ENCODE peak calls at places on chromosomes 11 and 22, in five cellular contexts. B is CD4-positive, CD25-positive, alpha-beta regulatory T cell; D is tibial artery; Q is esophagus squamous epithelium; S is AG04450. J is an unnamed sample. For H3K27me3, the result is how much of the 10 kb centered on the place peaks cover.

GRCh38 chr22:39478461-39478860 is 21.6 kb downstream of the MGAT3 start:
- DNase-seq in Q (no peak), D (no peak), B (no peak), S (no peak), J (no peak)

GRCh38 chr11:83971063-83971462 is 684.9 kb upstream of the CCDC90B start:
- DNase-seq in D (no peak), Q (no peak), B (no peak), S (no peak), J (no peak)

GRCh38 chr22:24563246-24563645 is 7.4 kb downstream of the SNRPD3 start:
- DNase-seq in D (no peak), Q (no peak), S (no peak), B (no peak), J (no peak)

GRCh38 chr22:49869855-49870712 is 16.4 kb downstream of the ZBED4 start:
- DNase-seq in B (peak), S (no peak), D (no peak), Q (no peak), J (no peak)

GRCh38 chr11:83543918-83544491 is 257.8 kb upstream of the CCDC90B start:
- DNase-seq in Q (no peak), D (no peak), S (no peak), B (no peak), J (no peak)

GRCh38 chr11:57903441-57904123 is 120.1 kb upstream of the OR9Q1 start:
- DNase-seq in S (no peak), B (peak), D (no peak), Q (no peak), J (peak)

GRCh38 chr22:36395922-36396321 is 8.2 kb upstream of the MYH9 start:
- DNase-seq in D (no peak), S (no peak), Q (no peak), B (no peak), J (no peak)

GRCh38 chr11:2645779-2646118 is 54.0 kb downstream of the KCNQ1OT1 start:
- DNase-seq in Q (no peak), S (no peak), D (no peak), B (no peak), J (no peak)

GRCh38 chr22:38549106-38549884 is 20.7 kb downstream of the DMC1 start:
- DNase-seq in B (no peak), S (no peak), D (no peak), Q (no peak), J (no peak)

GRCh38 chr11:125170001-125170405 is 5.5 kb downstream of the PKNOX2 start:
- DNase-seq in S (no peak), Q (no peak), B (no peak), D (no peak), J (no peak)

GRCh38 chr11:114359342-114359741 is 41.0 kb downstream of the C11orf71 start:
- DNase-seq in Q (no peak), D (no peak), S (no peak), B (no peak), J (no peak)

GRCh38 chr11:116500002-116500832 is 272.6 kb downstream of the BUD13 start:
- DNase-seq in D (peak), Q (no peak), B (no peak), S (no peak), J (no peak)

GRCh38 chr22:36215976-36216375 is 14.4 kb upstream of the APOL4 start:
- DNase-seq in Q (no peak), B (no peak), S (no peak), D (no peak), J (no peak)

GRCh38 chr11:371716-372590 is 2.7 kb downstream of the B4GALNT4 start:
- DNase-seq in D (no peak), Q (no peak), B (no peak), S (no peak), J (no peak)

GRCh38 chr22:19892249-19892879 is 37.7 kb upstream of the GNB1L start:
- DNase-seq in S (no peak), B (peak), D (no peak), Q (no peak), J (no peak)

GRCh38 chr11:9876331-9876730 is 212.5 kb downstream of the SWAP70 start:
- DNase-seq in S (no peak), B (no peak), Q (no peak), D (no peak), J (no peak)

GRCh38 chr11:114040706-114041211 is 18.8 kb upstream of the ZBTB16 start:
- DNase-seq in Q (no peak), S (no peak), D (no peak), B (no peak), J (peak)

GRCh38 chr11:85809881-85810280 is 1.1 kb downstream of the SYTL2 start:
- DNase-seq in D (peak), B (no peak), Q (no peak), S (no peak), J (peak)

GRCh38 chr22:17570851-17571631 is 7.7 kb downstream of the SLC25A18 start:
- DNase-seq in Q (no peak), B (no peak), D (peak), S (no peak), J (peak)

GRCh38 chr11:72703281-72704008 is 29.2 kb upstream of the PDE2A start:
- DNase-seq in Q (no peak), B (no peak), S (no peak), D (peak), J (peak)

GRCh38 chr11:63920870-63921417 is 4.0 kb upstream of the RCOR2 start:
- DNase-seq in B (no peak), S (no peak), D (no peak), Q (no peak), J (peak)
- H3K4me3 ChIP-seq in B (no peak), S (no peak), D (no peak), Q (no peak), J (no peak)

GRCh38 chr11:112297248-112297866 is 36.7 kb upstream of the PLET1 start:
- DNase-seq in B (peak), Q (no peak), S (no peak), D (no peak), J (no peak)

GRCh38 chr11:112296044-112296443 is 35.4 kb upstream of the PLET1 start:
- DNase-seq in D (no peak), Q (no peak), S (no peak), B (no peak), J (no peak)

GRCh38 chr11:112298535-112298934 is 37.9 kb upstream of the PLET1 start:
- DNase-seq in B (no peak), D (peak), Q (no peak), S (no peak), J (no peak)

GRCh38 chr11:112302226-112302868 is 41.7 kb upstream of the PLET1 start:
- DNase-seq in S (no peak), D (no peak), Q (no peak), B (peak), J (no peak)

GRCh38 chr11:112300094-112300786 is 39.6 kb upstream of the PLET1 start:
- DNase-seq in S (no peak), D (no peak), Q (no peak), B (no peak), J (no peak)
- H3K27ac ChIP-seq in S (no peak), D (no peak), Q (no peak), B (no peak), J (no peak)

DNA sequence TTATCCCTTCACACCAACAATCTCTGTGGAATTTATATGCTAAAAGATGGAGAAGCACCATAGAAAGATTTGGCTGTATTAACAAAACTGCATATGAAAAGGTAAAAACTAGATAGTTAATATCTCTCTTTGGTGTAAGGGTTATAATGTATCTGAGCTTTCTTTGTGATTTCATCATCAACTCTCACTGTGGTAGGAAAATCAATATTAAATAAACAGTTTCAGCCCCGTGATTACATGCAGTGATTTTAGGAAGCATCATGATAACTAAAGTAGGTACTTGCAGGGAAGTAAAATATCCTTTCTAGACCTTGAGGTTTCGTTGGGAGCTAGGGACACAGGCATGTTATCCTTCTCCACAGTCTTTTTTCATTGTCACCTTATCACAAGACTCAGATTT is 2.7 kb downstream of the BMAL1 start:
- DNase-seq in B (no peak), Q (no peak), S (no peak), D (no peak), J (no peak)
- H3K27me3 ChIP-seq in B (under half), Q (under half), S (under half), D (under half), J (under half)

DNA sequence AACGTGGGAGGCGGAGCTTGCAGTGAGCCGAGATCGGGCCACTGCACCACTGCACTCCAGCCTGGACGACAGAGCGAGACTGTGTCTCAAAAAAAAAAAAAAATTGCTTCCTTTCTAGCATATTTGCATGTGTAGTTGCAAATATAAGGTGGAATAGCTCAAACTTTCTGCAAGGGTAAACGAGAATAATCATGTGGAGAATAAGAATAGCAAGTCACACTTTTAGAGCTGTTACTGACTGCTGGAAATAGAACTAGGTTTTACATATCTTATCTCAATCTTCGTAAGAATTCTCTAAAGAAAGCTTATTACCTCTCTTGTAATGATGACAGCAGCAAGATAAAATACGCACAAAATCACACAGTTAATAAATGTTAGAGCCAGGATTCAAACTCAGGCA is 1.6 kb downstream of the L3MBTL2 start:
- DNase-seq in B (no peak), S (no peak), Q (no peak), D (no peak), J (no peak)
- H3K4me3 ChIP-seq in B (no peak), S (no peak), Q (no peak), D (no peak), J (no peak)

GRCh38 chr11:117862019-117862725 is 14.3 kb downstream of the FXYD6 start:
- DNase-seq in B (no peak), D (no peak), Q (no peak), S (no peak), J (no peak)

GRCh38 chr11:117862753-117863152 is 13.7 kb downstream of the FXYD6 start:
- DNase-seq in Q (no peak), S (no peak), D (no peak), B (no peak), J (no peak)

GRCh38 chr11:117859713-117860112 is 16.7 kb downstream of the FXYD6 start:
- DNase-seq in D (no peak), S (no peak), B (no peak), Q (no peak), J (no peak)

GRCh38 chr11:117860139-117860538 is 16.3 kb downstream of the FXYD6 start:
- DNase-seq in B (no peak), D (no peak), Q (no peak), S (no peak), J (no peak)

GRCh38 chr11:117861151-117862018 is 15.1 kb downstream of the FXYD6 start:
- DNase-seq in Q (no peak), D (no peak), B (no peak), S (no peak), J (no peak)
- H3K27ac ChIP-seq in Q (no peak), D (no peak), B (no peak), S (no peak), J (no peak)

GRCh38 chr11:65434667-65435179 is 12.1 kb downstream of the NEAT1 start:
- DNase-seq in D (no peak), S (no peak), B (peak), Q (no peak), J (no peak)
- H3K27me3 ChIP-seq in D (under half), S (under half), B (under half), Q (under half), J (under half)

DNA sequence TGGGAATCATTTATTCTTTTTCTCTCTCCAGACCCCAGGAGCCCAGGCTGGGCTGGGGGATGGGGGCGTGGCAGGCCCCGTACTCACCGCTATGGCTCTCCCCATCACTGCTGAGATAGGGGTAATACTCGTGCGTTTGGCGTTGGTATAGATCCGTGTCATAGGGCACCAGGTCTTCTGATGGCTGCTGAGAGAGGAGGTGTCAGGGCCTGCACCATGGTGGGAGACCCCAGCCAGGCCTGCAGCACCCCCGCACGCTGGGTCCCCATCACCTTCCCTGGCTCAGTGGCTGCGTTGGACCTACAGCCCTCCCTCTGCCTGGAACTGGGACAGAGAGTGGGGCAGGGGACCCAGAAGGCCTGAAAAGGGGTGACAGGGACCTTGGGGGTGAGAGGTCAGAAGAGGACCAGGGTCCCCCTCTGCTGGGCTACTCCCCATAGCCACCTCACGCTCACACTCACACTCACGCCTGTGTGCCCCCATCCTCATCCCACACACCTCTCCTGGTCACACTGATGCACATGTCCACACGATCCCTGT is 2.7 kb downstream of the SPI1 start:
- DNase-seq in S (no peak), D (no peak), B (no peak), Q (no peak), J (no peak)
- H3K4me3 ChIP-seq in S (no peak), D (peak), B (no peak), Q (peak), J (peak)

DNA sequence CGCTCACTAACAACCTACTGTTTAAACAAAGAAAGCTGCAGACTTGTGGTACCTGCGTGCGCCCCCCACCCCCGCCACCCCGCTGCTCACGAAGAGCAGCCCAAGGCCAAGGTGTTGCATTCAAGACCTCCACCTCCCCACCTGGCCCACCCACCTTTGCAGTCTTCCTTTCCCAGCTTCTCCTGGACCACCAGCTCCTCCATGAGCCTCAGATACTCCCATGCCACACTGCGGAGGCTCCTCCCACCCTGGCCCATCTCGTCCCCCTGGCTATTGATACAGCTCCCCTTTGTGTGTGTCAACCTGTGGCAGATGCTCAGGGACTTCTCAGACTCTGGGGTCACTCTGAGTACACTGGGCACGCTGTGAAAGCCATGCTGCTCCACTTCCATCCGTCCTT is 3.9 kb downstream of the CDPF1 start:
- DNase-seq in S (no peak), D (peak), B (no peak), Q (no peak), J (no peak)
- H3K27ac ChIP-seq in S (no peak), D (no peak), B (no peak), Q (no peak), J (no peak)

GRCh38 chr11:123677510-123677909 is 23.1 kb upstream of the SCN3B start:
- DNase-seq in B (no peak), D (no peak), S (no peak), Q (no peak), J (no peak)
- H3K27me3 ChIP-seq in B (under half), D (under half), S (under half), Q (under half), J (under half)